ENCODE peak calls at places on chromosomes 5 and 9, in six cellular contexts. One of them, this sample, is unnamed.

GRCh38 chr5:124592891-124593290 is 153.5 kb downstream of the ZNF608 start:
- DNase-seq in neuronal stem cell: no peak
- DNase-seq in trophoblast cell: no peak
- DNase-seq in H1: no peak
- DNase-seq in H9: no peak
- DNase-seq in IMR-90: no peak
- DNase-seq in this sample: no peak

GRCh38 chr5:180669661-180670060 is 20.3 kb upstream of the FLT4 start:
- DNase-seq in H1: no peak
- DNase-seq in H9: no peak
- DNase-seq in trophoblast cell: no peak
- DNase-seq in neuronal stem cell: no peak
- DNase-seq in IMR-90: no peak
- DNase-seq in this sample: no peak

GRCh38 chr5:9658726-9659125 is 28.6 kb upstream of the TAS2R1 start:
- DNase-seq in H1: no peak
- DNase-seq in IMR-90: peak
- DNase-seq in neuronal stem cell: no peak
- DNase-seq in trophoblast cell: peak
- DNase-seq in H9: no peak
- DNase-seq in this sample: no peak

GRCh38 chr9:116181853-116182610 is 28.4 kb downstream of the PAPPA start:
- DNase-seq in IMR-90: peak
- DNase-seq in H1: no peak
- DNase-seq in neuronal stem cell: no peak
- DNase-seq in trophoblast cell: peak
- DNase-seq in H9: no peak
- DNase-seq in this sample: no peak

GRCh38 chr5:140114341-140115185 is 654 bp downstream of the PURA start:
- DNase-seq in H9: peak
- DNase-seq in H1: peak
- DNase-seq in neuronal stem cell: peak
- DNase-seq in trophoblast cell: peak
- DNase-seq in IMR-90: peak
- DNase-seq in this sample: peak

GRCh38 chr9:136482046-136482792 is 621 bp downstream of the SEC16A start:
- DNase-seq in trophoblast cell: peak
- DNase-seq in IMR-90: peak
- DNase-seq in H1: no peak
- DNase-seq in neuronal stem cell: peak
- DNase-seq in H9: no peak
- DNase-seq in this sample: peak

GRCh38 chr9:125556046-125556445 is 151.0 kb downstream of the MAPKAP1 start:
- DNase-seq in H9: no peak
- DNase-seq in H1: no peak
- DNase-seq in trophoblast cell: no peak
- DNase-seq in neuronal stem cell: no peak
- DNase-seq in IMR-90: no peak
- DNase-seq in this sample: no peak

GRCh38 chr5:1793301-1793740 is 6.3 kb downstream of the MRPL36 start:
- DNase-seq in trophoblast cell: no peak
- DNase-seq in IMR-90: peak
- DNase-seq in H1: no peak
- DNase-seq in H9: no peak
- DNase-seq in neuronal stem cell: no peak
- DNase-seq in this sample: peak

GRCh38 chr9:130128251-130128650 is 44.0 kb upstream of the NCS1 start:
- DNase-seq in IMR-90: no peak
- DNase-seq in H9: no peak
- DNase-seq in neuronal stem cell: no peak
- DNase-seq in trophoblast cell: no peak
- DNase-seq in H1: no peak
- DNase-seq in this sample: no peak

GRCh38 chr5:92890841-92891244 is 690.2 kb downstream of the NR2F1-AS1 start:
- DNase-seq in H9: no peak
- DNase-seq in IMR-90: peak
- DNase-seq in neuronal stem cell: no peak
- DNase-seq in H1: no peak
- DNase-seq in trophoblast cell: no peak
- DNase-seq in this sample: no peak

GRCh38 chr9:96020822-96021615 is 145.5 kb downstream of the ERCC6L2 start:
- DNase-seq in H1: peak
- DNase-seq in trophoblast cell: no peak
- DNase-seq in IMR-90: no peak
- DNase-seq in neuronal stem cell: peak
- DNase-seq in H9: no peak
- DNase-seq in this sample: peak

GRCh38 chr5:1497795-1498622 is 25.8 kb downstream of the LPCAT1 start:
- DNase-seq in IMR-90: no peak
- DNase-seq in H9: no peak
- DNase-seq in trophoblast cell: no peak
- DNase-seq in H1: no peak
- DNase-seq in neuronal stem cell: no peak
- DNase-seq in this sample: no peak

GRCh38 chr9:6565312-6565711 is 80.2 kb downstream of the GLDC start:
- DNase-seq in H9: no peak
- DNase-seq in H1: no peak
- DNase-seq in neuronal stem cell: no peak
- DNase-seq in IMR-90: no peak
- DNase-seq in trophoblast cell: no peak
- DNase-seq in this sample: no peak

GRCh38 chr5:2752059-2752874 is 790 bp upstream of the IRX2 start:
- DNase-seq in trophoblast cell: peak
- DNase-seq in IMR-90: no peak
- DNase-seq in H1: peak
- DNase-seq in neuronal stem cell: no peak
- DNase-seq in H9: peak
- DNase-seq in this sample: no peak

GRCh38 chr5:139197710-139198669 is at the start of gene SIL1:
- DNase-seq in H1: peak
- DNase-seq in trophoblast cell: peak
- DNase-seq in H9: peak
- DNase-seq in IMR-90: peak
- DNase-seq in neuronal stem cell: peak
- DNase-seq in this sample: peak

GRCh38 chr9:115008536-115008935 is 78.1 kb upstream of the TNFSF8 start:
- DNase-seq in H1: no peak
- DNase-seq in H9: no peak
- DNase-seq in trophoblast cell: no peak
- DNase-seq in neuronal stem cell: no peak
- DNase-seq in IMR-90: peak
- DNase-seq in this sample: peak

GRCh38 chr5:135880278-135880677 is 15.4 kb downstream of the IL9 start:
- DNase-seq in IMR-90: no peak
- DNase-seq in trophoblast cell: no peak
- DNase-seq in neuronal stem cell: no peak
- DNase-seq in H1: peak
- DNase-seq in H9: peak
- DNase-seq in this sample: no peak

GRCh38 chr5:16871746-16872339 is 64.2 kb downstream of the MYO10 start:
- DNase-seq in H9: no peak
- DNase-seq in IMR-90: peak
- DNase-seq in H1: no peak
- DNase-seq in trophoblast cell: no peak
- DNase-seq in neuronal stem cell: no peak
- DNase-seq in this sample: peak

GRCh38 chr5:96195053-96195452 is 233.4 kb upstream of the ELL2 start:
- DNase-seq in IMR-90: peak
- DNase-seq in H1: no peak
- DNase-seq in neuronal stem cell: no peak
- DNase-seq in H9: no peak
- DNase-seq in trophoblast cell: no peak
- DNase-seq in this sample: no peak

GRCh38 chr9:36893148-36893547 is 140.9 kb downstream of the PAX5 start:
- DNase-seq in H9: no peak
- DNase-seq in trophoblast cell: no peak
- DNase-seq in IMR-90: no peak
- DNase-seq in neuronal stem cell: no peak
- DNase-seq in H1: no peak
- DNase-seq in this sample: no peak

GRCh38 chr5:146962801-146963355 is 84.3 kb upstream of the PPP2R2B start:
- DNase-seq in H1: no peak
- DNase-seq in trophoblast cell: no peak
- DNase-seq in neuronal stem cell: no peak
- DNase-seq in H9: no peak
- DNase-seq in IMR-90: peak
- DNase-seq in this sample: peak

GRCh38 chr9:21679432-21679831 is 123.0 kb upstream of the MTAP start:
- DNase-seq in IMR-90: no peak
- DNase-seq in neuronal stem cell: no peak
- DNase-seq in H9: no peak
- DNase-seq in trophoblast cell: no peak
- DNase-seq in H1: no peak
- DNase-seq in this sample: no peak

GRCh38 chr9:86098793-86099694 is at the start of gene GOLM1:
- DNase-seq in neuronal stem cell: peak
- DNase-seq in H9: peak
- DNase-seq in trophoblast cell: peak
- DNase-seq in H1: peak
- DNase-seq in IMR-90: peak
- DNase-seq in this sample: peak

GRCh38 chr5:5221731-5222130 is 81.6 kb downstream of the ADAMTS16 start:
- DNase-seq in neuronal stem cell: no peak
- DNase-seq in H1: no peak
- DNase-seq in trophoblast cell: peak
- DNase-seq in IMR-90: peak
- DNase-seq in H9: no peak
- DNase-seq in this sample: peak

GRCh38 chr9:79572891-79573696 is 1.3 kb downstream of the TLE4 start:
- DNase-seq in H9: peak
- DNase-seq in trophoblast cell: peak
- DNase-seq in H1: peak
- DNase-seq in IMR-90: no peak
- DNase-seq in neuronal stem cell: no peak
- DNase-seq in this sample: peak

GRCh38 chr9:118482311-118482710 is 778.1 kb downstream of the TLR4 start:
- DNase-seq in trophoblast cell: no peak
- DNase-seq in H9: peak
- DNase-seq in neuronal stem cell: no peak
- DNase-seq in H1: no peak
- DNase-seq in IMR-90: no peak
- DNase-seq in this sample: no peak

GRCh38 chr9:36051317-36051716 is 14.6 kb downstream of the RECK start:
- DNase-seq in trophoblast cell: no peak
- DNase-seq in H1: no peak
- DNase-seq in IMR-90: no peak
- DNase-seq in H9: no peak
- DNase-seq in neuronal stem cell: no peak
- DNase-seq in this sample: no peak

GRCh38 chr9:98039474-98040072 is 17.0 kb upstream of the NANS start:
- DNase-seq in neuronal stem cell: no peak
- DNase-seq in H1: no peak
- DNase-seq in IMR-90: peak
- DNase-seq in H9: no peak
- DNase-seq in trophoblast cell: no peak
- DNase-seq in this sample: no peak

GRCh38 chr9:98038958-98039357 is 17.6 kb upstream of the NANS start:
- DNase-seq in trophoblast cell: no peak
- DNase-seq in neuronal stem cell: no peak
- DNase-seq in H1: no peak
- DNase-seq in IMR-90: no peak
- DNase-seq in H9: no peak
- DNase-seq in this sample: no peak

GRCh38 chr9:98040212-98040611 is 16.3 kb upstream of the NANS start:
- DNase-seq in trophoblast cell: no peak
- DNase-seq in IMR-90: no peak
- DNase-seq in neuronal stem cell: no peak
- DNase-seq in H1: no peak
- DNase-seq in H9: no peak
- DNase-seq in this sample: no peak

GRCh38 chr9:98034593-98035546 is 21.7 kb upstream of the NANS start:
- DNase-seq in H1: peak
- DNase-seq in neuronal stem cell: peak
- DNase-seq in trophoblast cell: peak
- DNase-seq in H9: peak
- DNase-seq in IMR-90: peak
- DNase-seq in this sample: peak

DNA sequence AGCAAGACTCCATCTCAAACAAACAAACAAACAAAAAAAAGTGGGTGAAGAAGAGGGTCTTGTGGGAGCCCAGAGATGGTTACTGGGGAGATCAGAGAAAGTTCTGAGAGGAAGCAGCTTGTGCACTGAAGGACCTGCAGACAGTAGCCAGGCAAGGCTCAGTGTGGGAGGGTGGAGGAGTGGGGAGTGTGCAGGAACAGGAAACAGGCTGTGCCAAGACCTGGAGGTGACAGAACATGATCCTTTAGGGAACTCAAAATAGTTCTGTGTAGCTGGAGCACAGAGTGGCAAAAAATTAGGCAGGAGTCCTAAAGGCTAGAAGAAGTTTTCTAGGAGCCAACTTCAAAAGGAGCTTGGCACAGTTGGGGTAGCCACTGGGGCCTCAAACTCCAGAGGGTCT is 19.2 kb upstream of the NANS start:
- DNase-seq in IMR-90: peak
- DNase-seq in neuronal stem cell: no peak
- DNase-seq in trophoblast cell: no peak
- DNase-seq in H9: no peak
- DNase-seq in H1: no peak
- DNase-seq in this sample: no peak
- H2AFZ ChIP-seq in IMR-90: peak
- H2AFZ ChIP-seq in neuronal stem cell: no peak
- H2AFZ ChIP-seq in trophoblast cell: no peak
- H2AFZ ChIP-seq in H9: no peak
- H2AFZ ChIP-seq in H1: no peak
- H2AFZ ChIP-seq in this sample: no peak

GRCh38 chr9:113502427-113503008 is 39.0 kb downstream of the RGS3 start:
- DNase-seq in H9: no peak
- DNase-seq in IMR-90: no peak
- DNase-seq in neuronal stem cell: no peak
- DNase-seq in trophoblast cell: peak
- DNase-seq in H1: no peak
- DNase-seq in this sample: no peak
- H3K9ac ChIP-seq in H9: no peak
- H3K9ac ChIP-seq in IMR-90: no peak
- H3K9ac ChIP-seq in neuronal stem cell: no peak
- H3K9ac ChIP-seq in trophoblast cell: no peak
- H3K9ac ChIP-seq in H1: no peak
- H3K9ac ChIP-seq in this sample: no peak

GRCh38 chr9:137604345-137605145 is 941 bp upstream of the ARRDC1 start:
- DNase-seq in neuronal stem cell: no peak
- DNase-seq in IMR-90: no peak
- DNase-seq in H1: no peak
- DNase-seq in H9: no peak
- DNase-seq in trophoblast cell: no peak
- DNase-seq in this sample: no peak
- H4K91ac ChIP-seq in neuronal stem cell: no peak
- H4K91ac ChIP-seq in IMR-90: no peak
- H4K91ac ChIP-seq in H1: no peak
- H4K91ac ChIP-seq in H9: no peak
- H4K91ac ChIP-seq in trophoblast cell: no peak
- H4K91ac ChIP-seq in this sample: peak

DNA sequence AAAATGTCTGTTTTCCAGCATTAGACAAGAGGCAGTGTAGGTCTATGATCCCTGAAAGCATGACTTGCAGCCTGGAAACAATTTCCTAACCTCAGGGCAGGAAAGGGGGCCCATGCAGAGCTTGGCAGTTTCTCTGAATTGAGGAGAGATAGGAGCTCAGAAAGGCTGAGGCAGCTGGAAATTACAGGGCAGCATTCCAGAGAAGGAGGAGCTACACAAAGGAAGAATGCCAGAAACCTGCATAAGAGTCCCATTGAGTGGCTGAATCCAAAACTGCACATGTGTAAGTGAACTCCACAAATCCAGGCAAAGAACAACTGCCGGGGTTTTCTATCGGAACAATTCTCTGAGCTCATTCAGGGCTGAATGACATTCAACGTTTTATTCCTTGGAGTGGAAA is 346.8 kb downstream of the PIK3R1 start:
- DNase-seq in trophoblast cell: no peak
- DNase-seq in H9: no peak
- DNase-seq in H1: no peak
- DNase-seq in neuronal stem cell: no peak
- DNase-seq in IMR-90: peak
- DNase-seq in this sample: peak
- H2AFZ ChIP-seq in trophoblast cell: no peak
- H2AFZ ChIP-seq in H9: no peak
- H2AFZ ChIP-seq in H1: no peak
- H2AFZ ChIP-seq in neuronal stem cell: peak
- H2AFZ ChIP-seq in IMR-90: no peak
- H2AFZ ChIP-seq in this sample: no peak

This sample was measured in mesenchymal stem cell.